ENCODE peak calls at places on chromosomes 2 and 18, in six cellular contexts. D is breast epithelium; P is activated CD4-positive, CD25-positive, alpha-beta regulatory T cell; M is non-pigmented ciliary epithelial cell; R is HTR-8/SVneo; Y is PC-9. S is an unnamed sample.

GRCh38 chr2:180781276-180781675 is 199.1 kb upstream of the UBE2E3 start:
- DNase-seq in Y (no peak), R (no peak), M (no peak), P (no peak), D (no peak), S (no peak)

GRCh38 chr2:185221-185620 is 78.6 kb downstream of the SH3YL1 start:
- DNase-seq in Y (no peak), M (no peak), P (no peak), R (no peak), D (no peak), S (no peak)

GRCh38 chr2:239828192-239828972 is 196.8 kb downstream of the NDUFA10 start:
- DNase-seq in P (no peak), D (peak; percentile 44), Y (no peak), M (no peak), R (no peak), S (no peak)

GRCh38 chr2:173991857-173992588 is 26.9 kb upstream of the SP3 start:
- DNase-seq in M (no peak), D (no peak), P (no peak), Y (peak; percentile 40), R (no peak), S (no peak)

GRCh38 chr2:70516596-70516995 is 37.0 kb downstream of the TGFA start:
- DNase-seq in M (no peak), D (no peak), Y (no peak), R (peak; percentile 65), P (no peak), S (no peak)

GRCh38 chr2:148932536-148932935 is 57.5 kb downstream of the KIF5C start:
- DNase-seq in D (no peak), R (no peak), Y (no peak), M (no peak), P (no peak), S (no peak)

GRCh38 chr2:133640103-133640502 is 71.8 kb upstream of the NCKAP5 start:
- DNase-seq in Y (no peak), M (no peak), D (no peak), P (no peak), R (no peak), S (no peak)

GRCh38 chr2:14125561-14125960 is 507.0 kb upstream of the LRATD1 start:
- DNase-seq in D (no peak), P (no peak), Y (no peak), R (no peak), M (no peak), S (no peak)

GRCh38 chr18:13295894-13296293 is 77.3 kb downstream of the LDLRAD4 start:
- DNase-seq in M (no peak), Y (no peak), R (no peak), P (no peak), D (no peak), S (no peak)

GRCh38 chr2:2547911-2548310 is 216.8 kb upstream of the MYT1L start:
- DNase-seq in M (no peak), P (no peak), R (no peak), D (no peak), Y (no peak), S (no peak)

GRCh38 chr2:27446057-27446456 is 3.9 kb downstream of the KRTCAP3 start:
- DNase-seq in Y (peak; percentile 75), M (no peak), P (no peak), R (no peak), D (peak; percentile 71), S (no peak)

GRCh38 chr2:101107246-101107645 is 43.9 kb downstream of the TBC1D8 start:
- DNase-seq in D (no peak), Y (no peak), R (no peak), P (no peak), M (no peak), S (no peak)

GRCh38 chr2:240437181-240437860 is 1.9 kb downstream of the GPC1 start:
- DNase-seq in P (no peak), D (no peak), Y (no peak), R (no peak), M (no peak), S (no peak)

GRCh38 chr2:37358466-37358865 is 14.0 kb downstream of the QPCT start:
- DNase-seq in M (no peak), P (no peak), D (no peak), R (no peak), Y (no peak), S (no peak)

GRCh38 chr2:105959357-105959756 is 214.6 kb downstream of the NCK2 start:
- DNase-seq in M (no peak), Y (no peak), D (no peak), R (no peak), P (no peak), S (no peak)

GRCh38 chr2:9232886-9233285 is 26.3 kb downstream of the ASAP2 start:
- DNase-seq in D (no peak), R (no peak), Y (no peak), M (no peak), P (no peak), S (no peak)

GRCh38 chr2:30267161-30267568 is 35.8 kb downstream of the LBH start:
- DNase-seq in R (no peak), P (no peak), M (no peak), Y (no peak), D (no peak), S (no peak)

GRCh38 chr2:124915567-124915966 is 890.5 kb downstream of the CNTNAP5 start:
- DNase-seq in D (no peak), R (no peak), Y (no peak), M (no peak), P (no peak), S (no peak)

GRCh38 chr2:240620149-240620731 is 5.0 kb upstream of the GPR35 start:
- DNase-seq in P (no peak), R (no peak), D (peak; percentile 40), Y (no peak), M (no peak), S (no peak)